ENCODE peak calls at places on chromosome 19, in four cellular contexts. W is esophagus squamous epithelium, R is heart left ventricle, I is transverse colon. A is an unnamed sample. For H3K4me1, the result is how much of the 10 kb centered on the place peaks cover.

GRCh38 chr19:27774827-27775226 is 1438.1 kb downstream of the UQCRFS1 start:
- DNase-seq in I (no peak), W (no peak), R (no peak), A (no peak)

GRCh38 chr19:55212447-55212846 is 3.1 kb upstream of the PTPRH start:
- DNase-seq in R (no peak), W (no peak), I (peak), A (no peak)

GRCh38 chr19:13579388-13580060 is 73.2 kb upstream of the CACNA1A start:
- DNase-seq in W (no peak), I (no peak), R (no peak), A (no peak)

GRCh38 chr19:49514151-49514550 is 1.7 kb downstream of the FCGRT start:
- DNase-seq in I (no peak), R (no peak), W (no peak), A (no peak)

GRCh38 chr19:35745328-35746086 is at the start of the genes PSENEN and U2AF1L4:
- DNase-seq in I (peak), W (peak), R (peak), A (peak)

GRCh38 chr19:14107581-14108461 is 9.7 kb downstream of the PRKACA start:
- DNase-seq in R (peak), I (no peak), W (no peak), A (no peak)

GRCh38 chr19:48135411-48135810 is 24.8 kb upstream of the PLA2G4C start:
- DNase-seq in R (no peak), I (no peak), W (no peak), A (no peak)

GRCh38 chr19:56751078-56751489 is 79.5 kb upstream of the ZNF835 start:
- DNase-seq in R (no peak), I (no peak), W (no peak), A (peak)

GRCh38 chr19:34217952-34218817 is 36.2 kb upstream of the GARRE1 start:
- DNase-seq in R (no peak), I (peak), W (no peak), A (no peak)

GRCh38 chr19:917323-918151 is at the start of gene KISS1R:
- DNase-seq in I (no peak), W (no peak), R (no peak), A (no peak)

GRCh38 chr19:50203281-50204080 is at the start of gene MYH14:
- DNase-seq in I (peak), R (peak), W (no peak), A (peak)

GRCh38 chr19:29945017-29945416 is 3.0 kb downstream of the URI1 start:
- DNase-seq in I (no peak), W (no peak), R (no peak), A (no peak)

GRCh38 chr19:34452671-34453253 is 24.6 kb downstream of the UBA2 start:
- DNase-seq in I (no peak), W (no peak), R (no peak), A (no peak)

GRCh38 chr19:48487944-48488343 is 18.8 kb downstream of the CYTH2 start:
- DNase-seq in R (peak), I (peak), W (no peak), A (peak)

GRCh38 chr19:11138659-11139526 is 16.7 kb downstream of the SPC24 start:
- DNase-seq in R (peak), I (peak), W (no peak), A (peak)

GRCh38 chr19:5491565-5491964 is 36.3 kb downstream of the ZNRF4 start:
- DNase-seq in I (no peak), W (no peak), R (no peak), A (no peak)

GRCh38 chr19:50481351-50482149 is 4.9 kb upstream of the GARIN5A start:
- DNase-seq in W (no peak), I (no peak), R (no peak), A (no peak)

GRCh38 chr19:3270908-3271307 is 46.4 kb downstream of the CELF5 start:
- DNase-seq in I (no peak), R (no peak), W (no peak), A (no peak)

GRCh38 chr19:5988520-5989387 is 10.8 kb upstream of the RANBP3 start:
- DNase-seq in W (no peak), I (no peak), R (no peak), A (no peak)

GRCh38 chr19:56946164-56946563 is 105.6 kb upstream of the PEG3 start:
- DNase-seq in R (no peak), W (no peak), I (no peak), A (no peak)

GRCh38 chr19:50224986-50225747 is 21.7 kb downstream of the MYH14 start:
- DNase-seq in I (no peak), R (peak), W (no peak), A (peak)

GRCh38 chr19:36246006-36246391 is 31.1 kb downstream of the ZNF146 start:
- DNase-seq in R (no peak), I (no peak), W (no peak), A (no peak)

GRCh38 chr19:30028118-30028991 is 86.3 kb downstream of the URI1 start:
- DNase-seq in W (no peak), I (no peak), R (no peak), A (no peak)

GRCh38 chr19:28377077-28377476 is 835.9 kb downstream of the UQCRFS1 start:
- DNase-seq in R (no peak), W (no peak), I (no peak), A (no peak)

GRCh38 chr19:33040994-33041827 is 23.5 kb downstream of the RHPN2 start:
- DNase-seq in I (peak), W (no peak), R (no peak), A (no peak)

GRCh38 chr19:11580665-11581418 is 3.4 kb upstream of the ACP5 start:
- DNase-seq in R (no peak), I (no peak), W (no peak), A (no peak)

GRCh38 chr19:22595918-22596341 is 38.2 kb upstream of the ZNF492 start:
- DNase-seq in I (no peak), W (no peak), R (peak), A (peak)

GRCh38 chr19:16416996-16417395 is 54.8 kb downstream of the EPS15L1 start:
- DNase-seq in W (no peak), R (no peak), I (no peak), A (no peak)
- H3K27ac ChIP-seq in W (no peak), R (peak), I (no peak), A (no peak)

DNA sequence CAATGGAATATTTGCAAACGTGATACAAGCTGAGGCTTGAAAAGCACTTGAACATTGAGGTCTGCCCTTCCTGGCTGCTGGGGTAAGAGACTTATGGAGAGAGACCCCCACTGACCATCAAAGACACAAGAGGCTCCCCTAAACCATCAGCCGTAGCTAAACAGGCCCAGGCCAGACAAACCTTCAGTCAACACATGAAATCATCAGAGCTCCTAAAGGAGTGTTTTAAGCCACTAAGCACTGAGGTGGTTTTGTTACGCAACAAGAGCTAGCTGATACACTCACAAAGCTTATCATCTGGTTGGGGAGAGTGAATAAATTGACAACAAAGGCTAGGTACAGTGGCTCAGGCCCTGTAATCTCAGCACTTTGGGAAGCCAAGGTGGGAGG is 110.4 kb downstream of the ZNF557 start:
- DNase-seq in I (no peak), W (no peak), R (no peak), A (no peak)
- TF ChIP-seq POLR2A in I (no peak), W (no peak), R (no peak), A (no peak)

DNA sequence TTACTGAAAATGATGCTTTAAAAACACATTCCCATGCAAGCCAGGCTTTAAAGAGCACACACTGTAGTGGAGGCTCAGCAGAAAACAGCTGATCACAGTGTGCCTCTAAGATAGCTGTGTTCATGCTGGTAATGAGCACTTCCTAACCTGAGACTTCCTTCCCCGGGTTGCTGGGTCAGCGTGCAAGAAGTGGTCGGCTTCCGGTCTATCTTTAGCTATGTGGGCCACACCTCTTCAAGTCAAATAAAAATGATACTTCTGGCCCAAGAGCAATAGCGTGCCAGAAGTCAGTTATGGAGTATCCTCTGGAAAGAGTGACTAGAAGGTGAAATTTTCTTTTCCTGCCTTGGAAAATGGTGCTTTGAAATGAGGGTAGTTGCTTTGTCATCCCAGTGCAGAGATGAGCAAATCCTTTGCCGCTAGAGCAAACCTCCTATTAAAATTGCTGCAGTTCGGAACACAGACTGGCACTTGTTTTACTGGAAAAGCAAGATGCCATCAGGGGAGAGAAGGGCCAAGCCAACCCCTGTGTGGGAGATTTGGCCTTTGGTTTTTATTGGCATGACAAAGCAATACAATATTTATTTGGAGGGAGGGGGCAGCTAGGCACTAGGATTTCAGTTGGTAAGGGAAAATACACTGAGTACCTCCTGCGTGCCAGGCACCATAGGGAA is 64.2 kb downstream of the ARHGAP35 start:
- DNase-seq in W (no peak), R (peak), I (peak), A (peak)
- H3K4me1 ChIP-seq in W (under half), R (half or more), I (under half), A (half or more)

GRCh38 chr19:41478875-41479756 is 36.2 kb downstream of the ERICH4 start:
- DNase-seq in W (no peak), R (no peak), I (no peak), A (no peak)

GRCh38 chr19:41476583-41476982 is 33.6 kb downstream of the ERICH4 start:
- DNase-seq in R (no peak), I (no peak), W (no peak), A (no peak)

GRCh38 chr19:41479757-41480191 is 36.8 kb downstream of the ERICH4 start:
- DNase-seq in W (no peak), R (peak), I (no peak), A (no peak)

GRCh38 chr19:41478171-41478570 is 35.2 kb downstream of the ERICH4 start:
- DNase-seq in W (no peak), R (no peak), I (no peak), A (no peak)

GRCh38 chr19:41480336-41480735 is 37.4 kb downstream of the ERICH4 start:
- DNase-seq in I (no peak), W (no peak), R (no peak), A (no peak)
- H3K27ac ChIP-seq in I (no peak), W (no peak), R (peak), A (peak)

DNA sequence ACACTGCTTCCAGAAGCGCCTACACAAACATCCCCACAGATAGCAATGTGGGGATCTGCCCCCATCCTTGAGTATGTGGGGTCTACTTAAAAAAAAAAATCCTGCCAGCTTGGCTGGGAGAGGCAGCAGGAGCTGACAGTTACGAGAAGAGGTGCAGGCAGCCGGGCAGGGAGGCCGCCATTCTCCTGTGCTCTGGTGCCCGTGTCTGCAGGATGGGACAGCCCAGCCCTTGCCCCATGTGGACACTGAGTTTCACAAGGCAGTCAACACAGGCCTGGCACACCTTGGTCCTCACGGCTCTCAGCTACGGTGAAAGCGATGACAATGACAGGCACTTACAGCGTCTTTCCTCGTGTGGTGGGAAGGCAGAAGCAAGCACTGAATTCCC is 24.0 kb downstream of the MPND start:
- DNase-seq in R (no peak), W (no peak), I (no peak), A (no peak)
- TF ChIP-seq POLR2A in R (no peak), W (no peak), I (no peak), A (no peak)

GRCh38 chr19:53357821-53358581 is 7.5 kb upstream of the ZNF525 start:
- DNase-seq in R (peak), I (no peak), W (no peak), A (no peak)

GRCh38 chr19:53355739-53356138 is 9.8 kb upstream of the ZNF525 start:
- DNase-seq in I (no peak), W (no peak), R (no peak), A (no peak)
- H3K4me1 ChIP-seq in I (under half), W (under half), R (under half), A (under half)

DNA sequence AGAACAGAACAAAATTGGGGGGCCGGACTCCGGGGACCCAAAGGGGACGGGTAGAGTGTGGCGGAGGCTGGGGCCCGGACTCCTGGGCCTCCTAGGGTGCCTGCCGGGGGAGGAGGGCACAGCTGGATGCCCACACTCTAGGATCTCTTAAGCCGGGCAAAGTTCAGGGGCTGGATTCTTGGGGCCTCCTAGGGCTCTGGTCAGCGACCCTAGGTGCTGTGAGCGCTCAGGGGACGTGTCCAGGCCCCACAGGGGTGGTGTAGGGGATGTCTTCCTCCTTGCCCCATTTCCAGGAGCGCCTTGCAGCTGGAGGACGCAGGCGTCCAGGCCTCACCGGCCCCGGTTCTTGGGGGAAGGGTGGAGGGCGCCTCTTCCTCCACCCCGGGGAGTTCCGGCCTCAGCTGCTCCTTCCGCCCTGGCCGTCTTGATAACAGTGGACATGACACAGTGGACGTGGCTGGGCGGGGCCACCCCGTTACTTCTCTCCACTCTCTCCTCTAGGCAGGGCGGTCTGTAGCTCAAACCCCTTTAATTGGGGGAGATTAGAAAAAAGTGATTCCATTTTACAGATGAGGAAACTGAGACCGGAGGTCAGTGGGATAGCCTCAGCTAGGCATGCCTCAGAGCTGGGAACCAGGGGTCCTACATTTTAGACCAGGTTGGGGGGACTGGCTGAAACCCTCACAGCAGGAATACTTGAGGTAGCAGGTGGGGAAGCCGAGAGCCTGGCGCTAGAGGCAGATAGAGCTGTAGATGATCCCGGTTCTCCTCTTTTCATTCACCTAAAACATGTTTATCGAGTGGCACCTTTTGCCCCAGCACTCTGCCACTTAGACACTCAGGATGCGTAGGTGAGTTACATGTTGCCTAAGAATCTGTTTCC is 705 bp downstream of the STXBP2 start:
- DNase-seq in W (no peak), R (no peak), I (peak), A (peak)
- H3K27ac ChIP-seq in W (peak), R (peak), I (peak), A (peak)

GRCh38 chr19:52221031-52221430 is 31.2 kb downstream of the PPP2R1A start:
- DNase-seq in W (no peak), R (peak), I (no peak), A (no peak)
- TF ChIP-seq POLR2A in W (no peak), R (no peak), I (no peak), A (no peak)

GRCh38 chr19:18735324-18735723 is 51.8 kb downstream of the CRTC1 start:
- DNase-seq in R (no peak), I (no peak), W (no peak), A (no peak)
- H3K4me1 ChIP-seq in R (under half), I (under half), W (under half), A (under half)

DNA sequence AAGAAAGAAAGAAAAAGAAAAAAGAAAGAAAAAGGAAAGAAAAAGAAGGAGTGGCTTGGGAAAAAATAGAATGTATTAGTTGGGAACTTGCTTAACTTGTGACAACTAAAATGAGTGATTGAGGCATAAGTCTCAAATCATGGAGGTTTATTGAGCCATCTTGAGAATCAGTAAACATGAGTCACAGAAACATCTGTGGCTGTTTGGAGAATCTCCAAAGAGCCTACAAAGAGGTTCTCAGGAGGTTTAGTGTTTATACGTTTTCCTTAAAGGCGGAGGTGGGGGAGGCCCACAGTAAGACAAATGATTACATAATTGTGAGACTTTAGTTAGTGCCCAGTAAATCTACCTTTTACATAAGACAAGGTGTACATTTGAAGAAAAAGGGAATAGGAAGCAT is 38.6 kb downstream of the WDR87 start:
- DNase-seq in I (no peak), W (no peak), R (no peak), A (no peak)
- H3K27ac ChIP-seq in I (no peak), W (peak), R (no peak), A (no peak)

A was measured in thyroid gland.